ENCODE peak calls at places on chromosomes 12 and 14, in seven cellular contexts. U, R, Z, A, T, F and Q are unnamed samples.

GRCh38 chr14:37139710-37140109 is 32.7 kb downstream of the SLC25A21 start:
- DNase-seq in T (peak; percentile 47), Z (no peak), U (no peak), R (no peak), A (no peak), F (no peak), Q (no peak)

GRCh38 chr14:69901113-69901951 is 22.1 kb downstream of the SMOC1 start:
- DNase-seq in R (peak; percentile 32), T (no peak), Z (no peak), F (no peak), A (peak; percentile 90), U (no peak), Q (no peak)

GRCh38 chr14:66746316-66747006 is 238.5 kb downstream of the GPHN start:
- DNase-seq in Z (no peak), T (peak; percentile 57), A (peak; percentile 74), F (no peak), R (peak; percentile 35), U (no peak), Q (no peak)

GRCh38 chr12:25320123-25321006 is 69.6 kb upstream of the KRAS start:
- DNase-seq in U (no peak), A (no peak), R (no peak), T (peak; percentile 75), F (no peak), Z (no peak), Q (no peak)

GRCh38 chr14:23569443-23570151 is 2.0 kb upstream of the AP1G2 start:
- DNase-seq in F (no peak), R (no peak), U (no peak), A (no peak), Z (no peak), T (no peak), Q (no peak)

GRCh38 chr12:86772688-86773087 is 516.5 kb upstream of the MGAT4C start:
- DNase-seq in A (peak; percentile 58), T (peak; percentile 68), Z (no peak), F (no peak), R (no peak), U (no peak), Q (no peak)

GRCh38 chr12:29198901-29199300 is 49.8 kb downstream of the FAR2 start:
- DNase-seq in A (no peak), R (no peak), U (no peak), Z (no peak), T (no peak), F (no peak), Q (no peak)

GRCh38 chr12:120007272-120007671 is 18.2 kb downstream of the BICDL1 start:
- DNase-seq in R (no peak), U (no peak), Z (no peak), A (no peak), F (peak; percentile 69), T (no peak), Q (peak; percentile 61)

GRCh38 chr14:74223016-74223415 is 16.2 kb upstream of the VSX2 start:
- DNase-seq in A (no peak), R (no peak), U (no peak), Z (no peak), T (no peak), F (no peak), Q (no peak)

GRCh38 chr14:71583705-71584104 is 348.5 kb upstream of the RGS6 start:
- DNase-seq in F (no peak), Z (no peak), A (no peak), U (no peak), T (no peak), R (no peak), Q (no peak)

GRCh38 chr12:2266666-2267623 is 214.2 kb downstream of the CACNA1C start:
- DNase-seq in Z (no peak), A (no peak), F (no peak), R (no peak), U (no peak), T (no peak), Q (peak; percentile 68)

GRCh38 chr12:59036341-59036740 is 116.0 kb upstream of the LRIG3 start:
- DNase-seq in A (no peak), T (no peak), Z (no peak), R (no peak), F (no peak), U (no peak), Q (no peak)

GRCh38 chr12:118611295-118611694 is 234.9 kb downstream of the SUDS3 start:
- DNase-seq in F (no peak), R (no peak), A (no peak), T (no peak), Z (no peak), U (no peak), Q (no peak)